ENCODE peak calls at places on chromosomes 4 and X, in eight cellular contexts. C is uterus, X is endothelial cell of umbilical vein, J is heart left ventricle, K is A549, L is tibial nerve, V is vagina, E is testis. H is an unnamed sample.

GRCh38 chr4:127219247-127219646 is 413.5 kb upstream of the INTU start:
- DNase-seq in X (no peak), K (no peak), E (no peak), J (no peak), L (no peak), C (no peak), V (no peak), H (no peak)

GRCh38 chr4:11597506-11597905 is 168.8 kb upstream of the HS3ST1 start:
- DNase-seq in J (no peak), L (no peak), V (no peak), K (no peak), C (no peak), X (no peak), E (no peak), H (no peak)

GRCh38 chrX:9102956-9103355 is 69.0 kb upstream of the FAM9B start:
- DNase-seq in X (no peak), V (no peak), J (no peak), E (no peak), L (no peak), K (no peak), C (no peak), H (no peak)

GRCh38 chr4:87005369-87005689 is 70.5 kb downstream of the AFF1 start:
- DNase-seq in E (no peak), V (no peak), J (no peak), C (no peak), X (no peak), K (no peak), L (no peak), H (no peak)

GRCh38 chrX:9847071-9847470 is 60.8 kb downstream of the SHROOM2 start:
- DNase-seq in L (no peak), J (no peak), V (no peak), X (peak), K (no peak), C (no peak), E (no peak), H (peak)

GRCh38 chrX:115362334-115363095 is 73.0 kb downstream of the LUZP4 start:
- DNase-seq in C (no peak), L (no peak), X (no peak), V (no peak), E (no peak), K (no peak), J (no peak), H (no peak)

GRCh38 chrX:47179928-47180255 is 13.7 kb upstream of the UBA1 start:
- DNase-seq in K (no peak), V (no peak), C (no peak), L (no peak), E (no peak), X (no peak), J (no peak), H (no peak)

GRCh38 chr4:87382931-87383330 is 8.1 kb downstream of the HSD17B11 start:
- DNase-seq in X (no peak), L (no peak), J (no peak), V (no peak), K (no peak), E (no peak), C (no peak), H (no peak)

GRCh38 chrX:10213716-10214115 is 56.9 kb downstream of the CLCN4 start:
- DNase-seq in L (no peak), V (no peak), X (no peak), J (no peak), C (no peak), K (no peak), E (no peak), H (no peak)

GRCh38 chr4:103075435-103075893 is 1.1 kb downstream of the SLC9B2 start:
- DNase-seq in J (no peak), K (no peak), L (no peak), C (no peak), X (peak), E (no peak), V (no peak), H (no peak)
- TF ChIP-seq POLR2A in J (no peak), K (no peak), L (no peak), C (no peak), X (no peak), E (no peak), V (no peak), H (no peak)

GRCh38 chr4:32394255-32394654 is 1674.1 kb downstream of the PCDH7 start:
- DNase-seq in E (no peak), J (no peak), C (no peak), X (no peak), L (no peak), V (no peak), K (no peak), H (no peak)

GRCh38 chr4:32396504-32396903 is 1676.3 kb downstream of the PCDH7 start:
- DNase-seq in K (no peak), X (no peak), V (no peak), L (no peak), C (no peak), E (no peak), J (no peak), H (no peak)

DNA sequence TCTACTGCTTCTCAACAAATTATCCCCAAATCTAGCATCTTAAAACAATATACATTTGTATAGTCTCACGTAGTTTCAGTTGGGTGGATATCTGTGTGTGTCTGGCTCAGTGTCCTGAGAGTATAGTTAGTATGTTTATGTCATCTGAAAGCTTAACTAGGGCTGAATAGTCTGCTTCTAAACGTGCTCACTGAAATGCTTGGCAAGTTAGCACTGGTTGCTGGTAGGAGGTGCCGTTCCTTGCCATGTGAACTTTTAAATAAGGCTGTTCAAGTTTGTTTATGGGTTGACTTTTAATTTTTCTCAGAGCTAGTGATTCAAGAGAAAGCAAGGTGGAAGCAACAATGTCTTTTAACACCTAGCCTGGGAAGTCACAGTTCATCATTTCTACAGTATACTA is 1673.6 kb downstream of the PCDH7 start:
- DNase-seq in K (no peak), V (no peak), E (no peak), J (no peak), X (no peak), L (no peak), C (no peak), H (no peak)
- TF ChIP-seq POLR2A in K (no peak), V (no peak), E (no peak), J (no peak), X (no peak), L (no peak), C (no peak), H (no peak)

GRCh38 chr4:37889849-37890500 is 909 bp upstream of the TBC1D1 start:
- DNase-seq in C (peak), K (no peak), X (no peak), V (no peak), E (peak), J (peak), L (no peak), H (no peak)
- TF ChIP-seq POLR2A in C (peak), K (no peak), X (no peak), V (no peak), E (no peak), J (no peak), L (no peak), H (no peak)

DNA sequence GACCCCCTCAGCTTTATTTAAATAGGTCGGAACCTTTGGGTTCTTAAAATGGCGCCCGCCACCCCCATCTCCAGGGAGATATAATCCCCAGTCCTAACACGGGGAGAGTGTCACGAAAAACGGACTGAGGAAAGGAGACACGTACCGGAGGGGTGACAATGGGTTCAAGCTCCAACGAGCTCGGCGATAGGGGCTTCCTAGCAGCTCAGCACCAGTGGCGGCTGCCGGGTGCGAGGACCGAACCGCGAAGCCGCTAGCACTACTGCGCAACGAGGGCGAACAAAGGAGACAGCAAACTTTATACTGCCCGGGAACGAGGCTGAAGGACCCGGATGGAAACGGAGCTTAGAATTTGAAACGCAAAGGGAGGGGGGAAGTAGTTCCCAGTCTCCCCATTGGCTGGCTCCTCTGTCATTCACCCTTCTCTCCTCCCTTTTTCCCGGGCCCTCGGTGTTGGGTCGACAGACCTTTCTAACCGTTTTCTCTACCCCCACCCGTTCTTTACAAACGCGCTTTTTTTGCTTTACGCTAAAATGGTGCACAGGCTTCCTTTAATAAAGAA is at the start of gene RBMX:
- DNase-seq in L (peak), E (peak), J (peak), X (peak), C (peak), V (peak), K (peak), H (peak)
- TF ChIP-seq POLR2A in L (peak), E (peak), J (peak), X (peak), C (peak), V (peak), K (peak), H (peak)

GRCh38 chrX:110002300-110003166 is at the start of gene TMEM164:
- DNase-seq in K (peak), X (peak), E (peak), C (peak), J (peak), L (peak), V (no peak), H (peak)
- TF ChIP-seq POLR2A in K (peak), X (peak), E (no peak), C (peak), J (peak), L (peak), V (no peak), H (peak)

DNA sequence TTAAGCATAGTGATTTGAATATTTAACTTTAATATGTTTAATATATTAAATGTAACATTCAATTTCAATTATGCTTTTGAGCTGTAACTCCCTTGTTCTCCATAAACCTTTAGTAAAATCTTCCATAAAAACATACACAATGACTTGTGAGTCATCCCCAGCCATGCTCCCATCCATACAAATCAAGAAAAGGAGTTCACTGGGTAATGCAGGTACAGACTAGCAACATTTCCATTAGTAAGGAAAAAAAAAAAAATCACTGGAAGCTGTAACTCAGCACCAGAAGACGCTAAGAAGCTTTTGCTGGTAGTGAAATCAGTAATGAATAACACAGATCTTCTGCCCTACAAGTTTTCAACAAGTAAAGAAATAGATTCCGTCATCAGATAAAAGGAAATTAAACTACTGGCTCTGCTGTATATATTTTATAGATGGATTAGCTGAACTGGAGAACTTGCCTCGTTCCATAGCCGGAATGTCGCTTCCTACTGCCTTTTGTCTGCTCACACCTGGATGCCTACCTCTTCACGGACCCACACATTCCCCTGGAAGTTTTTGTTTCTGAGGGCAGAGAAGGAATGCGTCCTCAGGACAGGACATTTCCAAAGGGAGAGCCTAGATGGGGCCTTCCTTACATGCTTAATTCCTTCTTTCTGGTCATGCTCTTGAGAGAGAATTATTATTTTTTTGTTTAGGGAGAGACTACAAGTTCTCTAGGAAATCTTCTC is 298.4 kb upstream of the ANKRD50 start:
- DNase-seq in E (no peak), K (no peak), C (no peak), V (no peak), J (no peak), L (no peak), X (no peak), H (no peak)
- TF ChIP-seq POLR2A in E (no peak), K (no peak), C (no peak), V (no peak), J (no peak), L (no peak), X (no peak), H (no peak)

GRCh38 chr4:2507259-2507658 is 29.2 kb upstream of the FAM193A start:
- DNase-seq in E (no peak), L (no peak), K (no peak), C (no peak), X (no peak), V (no peak), J (no peak), H (no peak)
- TF ChIP-seq POLR2A in E (no peak), L (no peak), K (no peak), C (no peak), X (no peak), V (no peak), J (no peak), H (no peak)

GRCh38 chr4:184396001-184396400 is 78.3 kb downstream of the IRF2 start:
- DNase-seq in E (no peak), V (no peak), X (no peak), J (no peak), C (no peak), L (no peak), K (no peak), H (no peak)
- TF ChIP-seq POLR2A in E (no peak), V (no peak), X (no peak), J (no peak), C (no peak), L (no peak), K (no peak), H (no peak)

H was measured in H54.